ENCODE peak calls at places on chromosome 11, in ten cellular contexts. K is bronchial epithelial cell, E is AG10803, D is OCI-LY7, F is heart right ventricle, H is progenitor cell of endocrine pancreas, S is omental fat pad, L is breast epithelium, G is upper lobe of left lung, A is AG09319. N is an unnamed sample.

GRCh38 chr11:58127350-58127749 is 2.0 kb upstream of the OR9I1 start:
- DNase-seq in F (no peak), D (no peak), H (no peak), E (no peak), K (no peak), A (no peak), L (no peak), G (no peak), S (no peak), N (no peak)

GRCh38 chr11:45654242-45654641 is 11.2 kb downstream of the CHST1 start:
- DNase-seq in A (no peak), H (no peak), F (no peak), S (no peak), E (no peak), D (no peak), G (no peak), K (no peak), L (no peak), N (peak)

GRCh38 chr11:12024314-12024926 is 16.0 kb upstream of the DKK3 start:
- DNase-seq in L (no peak), G (no peak), A (no peak), E (no peak), S (no peak), F (no peak), H (no peak), D (no peak), K (no peak), N (no peak)

GRCh38 chr11:61126266-61126665 is 24.0 kb downstream of the CD5 start:
- DNase-seq in D (no peak), S (no peak), G (no peak), F (peak), L (no peak), A (no peak), K (no peak), E (no peak), H (no peak), N (no peak)

GRCh38 chr11:134472188-134472455 is 60.1 kb upstream of the B3GAT1 start:
- DNase-seq in F (no peak), E (no peak), L (no peak), G (no peak), K (no peak), S (no peak), D (no peak), A (no peak), H (no peak), N (no peak)

GRCh38 chr11:96337541-96338530 is 5.2 kb downstream of the MAML2 start:
- DNase-seq in S (no peak), K (no peak), F (no peak), A (no peak), G (peak), E (peak), D (no peak), H (no peak), L (no peak), N (no peak)

GRCh38 chr11:3835100-3835485 is 5.7 kb downstream of the RHOG start:
- DNase-seq in F (no peak), H (no peak), A (no peak), L (no peak), G (no peak), E (peak), S (no peak), D (no peak), K (peak), N (no peak)

GRCh38 chr11:111913997-111914396 is 1.5 kb downstream of the HSPB2 start:
- DNase-seq in G (no peak), K (peak), L (peak), F (no peak), H (no peak), D (no peak), S (no peak), A (peak), E (peak), N (no peak)

GRCh38 chr11:128669491-128669890 is 24.4 kb upstream of the FLI1 start:
- DNase-seq in A (no peak), E (peak), L (no peak), F (no peak), S (no peak), K (peak), G (no peak), D (no peak), H (no peak), N (no peak)

GRCh38 chr11:128182844-128183243 is 404.5 kb downstream of the ETS1 start:
- DNase-seq in S (no peak), A (no peak), K (no peak), L (no peak), F (no peak), H (no peak), G (no peak), E (no peak), D (no peak), N (no peak)

GRCh38 chr11:117970400-117971024 is 15.7 kb upstream of the IL10RA start:
- DNase-seq in G (peak), S (no peak), F (no peak), A (no peak), L (no peak), H (no peak), D (no peak), K (peak), E (no peak), N (peak)

GRCh38 chr11:3879967-3880542 is 24.6 kb downstream of the STIM1 start:
- DNase-seq in L (no peak), A (no peak), E (no peak), K (no peak), G (no peak), D (no peak), S (no peak), H (no peak), F (no peak), N (no peak)

GRCh38 chr11:121517996-121518395 is 65.2 kb upstream of the SORL1-AS1 start:
- DNase-seq in L (no peak), G (no peak), S (no peak), E (no peak), A (no peak), F (no peak), D (no peak), H (no peak), K (no peak), N (peak)

GRCh38 chr11:100675115-100675650 is 11.9 kb upstream of the ARHGAP42 start:
- DNase-seq in E (no peak), H (no peak), A (no peak), L (no peak), G (no peak), D (no peak), K (no peak), S (no peak), F (no peak), N (no peak)

GRCh38 chr11:1884123-1884415 is 7.6 kb downstream of the PRR33 start:
- DNase-seq in D (no peak), L (no peak), K (no peak), H (no peak), F (no peak), A (no peak), E (no peak), G (no peak), S (no peak), N (no peak)

GRCh38 chr11:130571947-130572584 is 123.6 kb downstream of the ADAMTS15 start:
- DNase-seq in F (peak), H (no peak), A (no peak), L (no peak), S (no peak), G (no peak), K (no peak), E (no peak), D (no peak), N (no peak)

GRCh38 chr11:91296628-91297027 is 928.0 kb upstream of the FAT3 start:
- DNase-seq in A (no peak), G (no peak), L (no peak), E (no peak), K (peak), D (no peak), S (no peak), F (no peak), H (no peak), N (no peak)

GRCh38 chr11:78299000-78299712 is 110.4 kb downstream of the USP35 start:
- DNase-seq in K (no peak), L (no peak), F (no peak), E (no peak), S (no peak), D (no peak), A (no peak), G (no peak), H (no peak), N (no peak)
- TF ChIP-seq CTCF in K (no peak), L (no peak), F (no peak), E (no peak), S (no peak), D (no peak), A (no peak), G (no peak), H (no peak), N (no peak)

GRCh38 chr11:132972565-132972964 is 559.7 kb downstream of the OPCML start:
- DNase-seq in E (no peak), D (no peak), F (no peak), S (no peak), A (no peak), H (no peak), G (no peak), L (no peak), K (no peak), N (peak)
- TF ChIP-seq CTCF in E (no peak), D (no peak), F (no peak), S (no peak), A (no peak), H (no peak), G (no peak), L (no peak), K (no peak), N (no peak)

GRCh38 chr11:103534959-103535358 is 425.7 kb downstream of the DYNC2H1 start:
- DNase-seq in A (no peak), S (no peak), K (no peak), E (no peak), H (no peak), L (no peak), F (no peak), D (no peak), G (no peak), N (no peak)

GRCh38 chr11:103541186-103541795 is 432.1 kb downstream of the DYNC2H1 start:
- DNase-seq in F (no peak), G (no peak), A (no peak), E (no peak), S (no peak), H (no peak), D (peak), K (peak), L (no peak), N (no peak)

GRCh38 chr11:103539166-103539565 is 429.9 kb downstream of the DYNC2H1 start:
- DNase-seq in K (no peak), L (no peak), H (no peak), G (no peak), D (no peak), E (no peak), A (no peak), F (no peak), S (no peak), N (no peak)

GRCh38 chr11:103536335-103536722 is 427.1 kb downstream of the DYNC2H1 start:
- DNase-seq in L (no peak), K (no peak), E (no peak), F (peak), A (no peak), S (no peak), H (no peak), G (no peak), D (no peak), N (no peak)

DNA sequence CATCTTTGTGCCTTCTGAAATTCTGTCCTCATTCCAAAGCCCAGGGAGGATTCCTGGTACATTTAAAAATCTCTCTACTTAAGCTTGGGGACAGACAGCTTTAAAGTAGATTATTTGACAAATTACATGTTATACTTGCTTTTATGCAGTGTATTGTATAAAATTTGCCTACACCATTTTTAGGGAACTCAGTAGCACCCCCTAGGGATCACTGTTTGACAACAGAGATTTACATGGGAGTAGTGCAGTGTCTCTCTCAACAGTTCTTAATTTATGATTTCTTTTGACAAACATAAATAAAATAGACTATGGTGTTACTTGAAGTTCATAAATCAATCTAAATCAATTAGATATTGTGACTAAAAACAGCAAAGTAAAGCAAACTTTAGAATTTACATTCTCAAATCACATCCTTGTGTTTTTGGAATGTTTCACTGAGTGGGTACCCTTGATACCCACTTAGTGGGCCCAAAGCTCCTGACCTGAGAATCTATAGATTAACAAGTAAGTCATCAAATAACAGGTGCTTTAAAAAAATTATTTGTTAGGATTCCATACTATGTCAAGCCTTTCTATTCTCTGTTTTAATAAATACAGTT is 428.8 kb downstream of the DYNC2H1 start:
- DNase-seq in F (no peak), G (no peak), D (no peak), A (no peak), L (no peak), H (no peak), S (no peak), K (peak), E (peak), N (no peak)
- TF ChIP-seq CTCF in F (peak), G (no peak), D (peak), A (peak), L (no peak), H (peak), S (no peak), K (peak), E (peak), N (peak)

GRCh38 chr11:77287615-77288273 is 13.7 kb downstream of the GDPD4 start:
- DNase-seq in E (peak), L (no peak), H (no peak), D (no peak), G (no peak), A (peak), F (no peak), S (no peak), K (peak), N (no peak)
- TF ChIP-seq CTCF in E (no peak), L (no peak), H (no peak), D (no peak), G (no peak), A (no peak), F (no peak), S (no peak), K (no peak), N (no peak)

GRCh38 chr11:9936754-9937153 is 272.9 kb downstream of the SWAP70 start:
- DNase-seq in F (no peak), H (no peak), G (no peak), D (no peak), L (no peak), A (no peak), E (no peak), S (no peak), K (no peak), N (no peak)
- TF ChIP-seq CTCF in F (no peak), H (no peak), G (no peak), D (no peak), L (no peak), A (no peak), E (no peak), S (no peak), K (no peak), N (no peak)

GRCh38 chr11:82174610-82175009 is 559.1 kb downstream of the FAM181B start:
- DNase-seq in D (no peak), F (no peak), H (no peak), S (no peak), G (no peak), L (no peak), E (no peak), A (no peak), K (peak), N (no peak)
- TF ChIP-seq CTCF in D (peak), F (no peak), H (peak), S (no peak), G (no peak), L (no peak), E (no peak), A (no peak), K (peak), N (peak)

GRCh38 chr11:17351510-17352176 is at the start of gene NCR3LG1:
- DNase-seq in A (no peak), D (peak), K (peak), H (no peak), E (peak), S (peak), G (peak), F (peak), L (peak), N (no peak)

GRCh38 chr11:17350455-17351170 is 987 bp upstream of the NCR3LG1 start:
- DNase-seq in H (no peak), K (peak), E (no peak), G (no peak), S (no peak), F (no peak), A (no peak), L (no peak), D (no peak), N (no peak)

GRCh38 chr11:17353228-17354021 is 1.8 kb downstream of the NCR3LG1 start:
- DNase-seq in A (no peak), S (peak), H (peak), L (peak), K (peak), G (peak), F (peak), E (peak), D (peak), N (peak)

GRCh38 chr11:17352925-17353227 is 1.3 kb downstream of the NCR3LG1 start:
- DNase-seq in E (peak), L (no peak), G (peak), D (peak), F (peak), A (no peak), H (peak), K (no peak), S (no peak), N (no peak)

DNA sequence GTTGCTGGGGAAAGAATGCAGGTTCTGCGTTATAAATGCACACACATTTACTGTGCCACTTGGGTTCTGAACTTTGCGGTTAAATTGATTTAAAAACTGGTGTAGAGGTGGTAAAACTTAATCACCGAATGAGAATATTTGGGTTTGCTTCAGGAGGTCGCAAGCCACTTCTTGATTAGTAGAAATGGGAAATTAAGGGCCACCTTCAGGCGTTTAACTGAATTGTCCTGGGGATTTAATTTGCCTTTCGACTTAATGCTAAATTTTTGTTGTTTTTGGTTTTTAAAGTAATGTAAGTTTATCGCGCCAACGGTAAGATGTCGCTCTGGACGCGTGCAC is 460 bp upstream of the NCR3LG1 start:
- DNase-seq in K (no peak), E (no peak), G (no peak), A (no peak), L (no peak), F (no peak), H (no peak), S (no peak), D (no peak), N (no peak)
- TF ChIP-seq CTCF in K (no peak), E (peak), G (peak), A (peak), L (no peak), F (no peak), H (peak), S (no peak), D (peak), N (peak)

GRCh38 chr11:42778193-42778592 is 533.6 kb upstream of the API5 start:
- DNase-seq in S (no peak), E (no peak), K (no peak), L (no peak), F (no peak), H (no peak), A (no peak), G (no peak), D (peak), N (no peak)
- TF ChIP-seq CTCF in S (no peak), E (no peak), K (no peak), L (no peak), F (no peak), H (peak), A (no peak), G (no peak), D (peak), N (no peak)

GRCh38 chr11:63274776-63275175 is 31.4 kb upstream of the SLC22A25 start:
- DNase-seq in H (no peak), L (no peak), F (no peak), E (no peak), G (no peak), S (no peak), K (peak), D (no peak), A (no peak), N (no peak)
- TF ChIP-seq CTCF in H (no peak), L (no peak), F (no peak), E (no peak), G (no peak), S (no peak), K (no peak), D (peak), A (no peak), N (no peak)

N was measured in osteocyte.